ENCODE peak calls at places on chromosomes 13 and 19, in four cellular contexts. One of them, this sample, is unnamed.

GRCh38 chr19:49427855-49428546 is 2.8 kb downstream of the GFY start:
- DNase-seq in neural progenitor cell: peak; percentile 80
- DNase-seq in WERI-Rb-1: peak; percentile 85
- DNase-seq in mammary epithelial cell: peak; percentile 14
- DNase-seq in this sample: no peak

GRCh38 chr13:44093607-44094583 is 214.2 kb downstream of the LACC1 start:
- DNase-seq in neural progenitor cell: no peak
- DNase-seq in WERI-Rb-1: no peak
- DNase-seq in mammary epithelial cell: no peak
- DNase-seq in this sample: no peak

GRCh38 chr13:70253834-70254233 is 145.6 kb upstream of the KLHL1 start:
- DNase-seq in neural progenitor cell: no peak
- DNase-seq in WERI-Rb-1: no peak
- DNase-seq in mammary epithelial cell: peak; percentile 20
- DNase-seq in this sample: no peak

GRCh38 chr19:10797078-10797477 is 38.9 kb downstream of the TMED1 start:
- DNase-seq in neural progenitor cell: no peak
- DNase-seq in WERI-Rb-1: no peak
- DNase-seq in mammary epithelial cell: no peak
- DNase-seq in this sample: no peak

GRCh38 chr19:51195616-51196015 is 29.3 kb upstream of the CD33 start:
- DNase-seq in neural progenitor cell: no peak
- DNase-seq in WERI-Rb-1: no peak
- DNase-seq in mammary epithelial cell: no peak
- DNase-seq in this sample: no peak

GRCh38 chr19:13417054-13417453 is 89.2 kb downstream of the CACNA1A start:
- DNase-seq in neural progenitor cell: no peak
- DNase-seq in WERI-Rb-1: no peak
- DNase-seq in mammary epithelial cell: no peak
- DNase-seq in this sample: no peak

GRCh38 chr19:53504903-53505302 is 33.0 kb upstream of the ZNF331 start:
- DNase-seq in neural progenitor cell: no peak
- DNase-seq in WERI-Rb-1: no peak
- DNase-seq in mammary epithelial cell: no peak
- DNase-seq in this sample: peak; percentile 77

GRCh38 chr19:8973501-8974091 is 36.6 kb downstream of the MUC16 start:
- DNase-seq in neural progenitor cell: peak; percentile 68
- DNase-seq in WERI-Rb-1: no peak
- DNase-seq in mammary epithelial cell: no peak
- DNase-seq in this sample: no peak

GRCh38 chr19:16897572-16898056 is 8.8 kb downstream of the F2RL3 start:
- DNase-seq in neural progenitor cell: no peak
- DNase-seq in WERI-Rb-1: no peak
- DNase-seq in mammary epithelial cell: no peak
- DNase-seq in this sample: no peak

GRCh38 chr13:40116008-40116407 is 460.5 kb downstream of the COG6 start:
- DNase-seq in neural progenitor cell: no peak
- DNase-seq in WERI-Rb-1: no peak
- DNase-seq in mammary epithelial cell: peak; percentile 94
- DNase-seq in this sample: peak; percentile 80

GRCh38 chr13:45833663-45834062 is 17.9 kb downstream of the SIAH3 start:
- DNase-seq in neural progenitor cell: no peak
- DNase-seq in WERI-Rb-1: no peak
- DNase-seq in mammary epithelial cell: peak; percentile 65
- DNase-seq in this sample: peak; percentile 33

GRCh38 chr19:3188627-3189596 is 3.2 kb downstream of the NCLN start:
- DNase-seq in neural progenitor cell: no peak
- DNase-seq in WERI-Rb-1: no peak
- DNase-seq in mammary epithelial cell: no peak
- DNase-seq in this sample: no peak

GRCh38 chr13:91592050-91593014 is 193.9 kb downstream of the GPC5 start:
- DNase-seq in neural progenitor cell: no peak
- DNase-seq in WERI-Rb-1: no peak
- DNase-seq in mammary epithelial cell: no peak
- DNase-seq in this sample: no peak

GRCh38 chr19:58088521-58089052 is 9.4 kb downstream of the ZSCAN18 start:
- DNase-seq in neural progenitor cell: no peak
- DNase-seq in WERI-Rb-1: no peak
- DNase-seq in mammary epithelial cell: no peak
- DNase-seq in this sample: no peak

GRCh38 chr13:50760751-50761150 is 82.7 kb downstream of the DLEU7 start:
- DNase-seq in neural progenitor cell: no peak
- DNase-seq in WERI-Rb-1: no peak
- DNase-seq in mammary epithelial cell: no peak
- DNase-seq in this sample: no peak

GRCh38 chr13:73945871-73946270 is 188.3 kb downstream of the KLF12 start:
- DNase-seq in neural progenitor cell: peak; percentile 71
- DNase-seq in WERI-Rb-1: no peak
- DNase-seq in mammary epithelial cell: peak; percentile 12
- DNase-seq in this sample: no peak

GRCh38 chr13:91347996-91348905 is 764 bp downstream of the MIR17HG start:
- DNase-seq in neural progenitor cell: peak; percentile 63
- DNase-seq in WERI-Rb-1: peak; percentile 60
- DNase-seq in mammary epithelial cell: peak; percentile 26
- DNase-seq in this sample: peak; percentile 26

GRCh38 chr13:113862766-113863510 is 938 bp downstream of the GAS6 start:
- DNase-seq in neural progenitor cell: peak; percentile 72
- DNase-seq in WERI-Rb-1: no peak
- DNase-seq in mammary epithelial cell: no peak
- DNase-seq in this sample: no peak

GRCh38 chr19:18274303-18274775 is at the start of gene IQCN:
- DNase-seq in neural progenitor cell: no peak
- DNase-seq in WERI-Rb-1: no peak
- DNase-seq in mammary epithelial cell: no peak
- DNase-seq in this sample: peak; percentile 57

GRCh38 chr19:55386515-55386947 is 799 bp downstream of the RPL28 start:
- DNase-seq in neural progenitor cell: no peak
- DNase-seq in WERI-Rb-1: no peak
- DNase-seq in mammary epithelial cell: peak; percentile 23
- DNase-seq in this sample: no peak
- H3K36me3 ChIP-seq in neural progenitor cell: no peaks in the 10 kb centered on the region
- H3K36me3 ChIP-seq in WERI-Rb-1: peaks cover 52% of the 10 kb centered on the region
- H3K36me3 ChIP-seq in mammary epithelial cell: peaks cover 16% of the 10 kb centered on the region
- H3K36me3 ChIP-seq in this sample: no peaks in the 10 kb centered on the region

DNA sequence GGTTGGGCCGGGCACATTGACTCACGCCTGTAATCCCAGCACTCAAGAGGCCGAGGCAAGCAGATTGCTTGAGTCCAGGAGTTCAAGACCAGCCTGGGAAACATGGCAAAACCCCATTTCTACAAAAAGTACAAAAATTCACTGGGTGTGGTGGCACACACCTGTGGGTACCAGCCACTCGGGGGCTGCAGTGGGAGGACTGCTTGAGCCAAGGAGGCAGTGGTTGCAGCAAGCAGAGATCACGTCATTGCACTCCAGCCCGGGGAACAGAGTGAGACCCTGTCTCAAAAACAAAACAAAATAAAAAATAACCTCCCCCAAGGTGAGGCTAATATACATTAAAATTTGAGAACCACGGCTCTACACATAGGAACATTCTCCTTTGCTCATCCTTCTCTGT is 24.9 kb downstream of the NLRP13 start:
- DNase-seq in neural progenitor cell: no peak
- DNase-seq in WERI-Rb-1: no peak
- DNase-seq in mammary epithelial cell: no peak
- DNase-seq in this sample: no peak
- H3K9me3 ChIP-seq in neural progenitor cell: peaks cover 9% of the 10 kb centered on the region
- H3K9me3 ChIP-seq in WERI-Rb-1: no peaks in the 10 kb centered on the region
- H3K9me3 ChIP-seq in mammary epithelial cell: peaks cover 24% of the 10 kb centered on the region
- H3K9me3 ChIP-seq in this sample: no peaks in the 10 kb centered on the region

GRCh38 chr19:5595129-5595528 is 27.4 kb upstream of the TINCR start:
- DNase-seq in neural progenitor cell: no peak
- DNase-seq in WERI-Rb-1: no peak
- DNase-seq in mammary epithelial cell: no peak
- DNase-seq in this sample: no peak
- H3K36me3 ChIP-seq in neural progenitor cell: no peaks in the 10 kb centered on the region
- H3K36me3 ChIP-seq in WERI-Rb-1: peaks cover 96% of the 10 kb centered on the region
- H3K36me3 ChIP-seq in mammary epithelial cell: peaks cover 29% of the 10 kb centered on the region
- H3K36me3 ChIP-seq in this sample: no peaks in the 10 kb centered on the region

GRCh38 chr13:26599403-26599802 is 41.9 kb downstream of the WASF3 start:
- DNase-seq in neural progenitor cell: no peak
- DNase-seq in WERI-Rb-1: no peak
- DNase-seq in mammary epithelial cell: no peak
- DNase-seq in this sample: no peak

GRCh38 chr13:26599885-26600284 is 42.4 kb downstream of the WASF3 start:
- DNase-seq in neural progenitor cell: no peak
- DNase-seq in WERI-Rb-1: peak; percentile 29
- DNase-seq in mammary epithelial cell: no peak
- DNase-seq in this sample: no peak

GRCh38 chr13:26591672-26592071 is 34.2 kb downstream of the WASF3 start:
- DNase-seq in neural progenitor cell: no peak
- DNase-seq in WERI-Rb-1: no peak
- DNase-seq in mammary epithelial cell: no peak
- DNase-seq in this sample: no peak

GRCh38 chr13:26600345-26600761 is 42.9 kb downstream of the WASF3 start:
- DNase-seq in neural progenitor cell: no peak
- DNase-seq in WERI-Rb-1: peak; percentile 38
- DNase-seq in mammary epithelial cell: no peak
- DNase-seq in this sample: peak; percentile 46

GRCh38 chr13:26596458-26596857 is 39.0 kb downstream of the WASF3 start:
- DNase-seq in neural progenitor cell: no peak
- DNase-seq in WERI-Rb-1: no peak
- DNase-seq in mammary epithelial cell: no peak
- DNase-seq in this sample: no peak
- H3K9me3 ChIP-seq in neural progenitor cell: peaks cover 13% of the 10 kb centered on the region
- H3K9me3 ChIP-seq in WERI-Rb-1: peaks cover 7% of the 10 kb centered on the region
- H3K9me3 ChIP-seq in mammary epithelial cell: no peaks in the 10 kb centered on the region
- H3K9me3 ChIP-seq in this sample: peaks cover 7% of the 10 kb centered on the region